ENCODE peak calls at places on chromosomes 5 and 9, in five cellular contexts. U is tibial artery, H is endothelial cell, F is GM06990, O is cardiac fibroblast. Z is an unnamed sample.

GRCh38 chr9:37381094-37381741 is 41.3 kb upstream of the GRHPR start:
- DNase-seq in U (no peak), H (no peak), O (no peak), F (no peak), Z (no peak)

GRCh38 chr5:20554001-20554400 is 566.0 kb upstream of the CDH18 start:
- DNase-seq in O (peak), U (no peak), H (no peak), F (no peak), Z (no peak)

GRCh38 chr9:113868501-113868900 is 7.6 kb upstream of the ZNF618 start:
- DNase-seq in H (no peak), U (no peak), F (no peak), O (no peak), Z (no peak)

GRCh38 chr5:153267506-153267905 is 223.0 kb upstream of the GRIA1 start:
- DNase-seq in U (no peak), O (peak), H (no peak), F (no peak), Z (no peak)

GRCh38 chr9:88660611-88661010 is 125.6 kb downstream of the NXNL2 start:
- DNase-seq in U (no peak), H (peak), O (peak), F (no peak), Z (no peak)

GRCh38 chr9:93801581-93802284 is 153.4 kb downstream of the BARX1 start:
- DNase-seq in U (no peak), F (no peak), H (no peak), O (no peak), Z (no peak)

GRCh38 chr5:122844136-122844915 is 1.1 kb upstream of the SNX24 start:
- DNase-seq in F (no peak), H (peak), O (peak), U (no peak), Z (no peak)

GRCh38 chr5:58491216-58491892 is at the start of gene GAPT:
- DNase-seq in O (no peak), H (no peak), U (no peak), F (peak), Z (no peak)

GRCh38 chr5:74055446-74056097 is 429.6 kb downstream of the ARHGEF28 start:
- DNase-seq in H (no peak), F (no peak), U (no peak), O (no peak), Z (no peak)

GRCh38 chr9:128724744-128725211 is 851 bp upstream of the ZDHHC12 start:
- DNase-seq in O (peak), H (peak), U (peak), F (peak), Z (no peak)

GRCh38 chr5:142104491-142104890 is 4.1 kb upstream of the NDFIP1 start:
- DNase-seq in U (no peak), F (no peak), H (no peak), O (no peak), Z (no peak)

GRCh38 chr9:121439711-121440110 is 59.9 kb downstream of the GGTA1 start:
- DNase-seq in U (no peak), H (no peak), O (peak), F (no peak), Z (no peak)

GRCh38 chr5:106875591-106876297 is 795.0 kb downstream of the EFNA5 start:
- DNase-seq in O (peak), H (peak), F (peak), U (no peak), Z (no peak)

GRCh38 chr5:178058321-178059012 is 54.9 kb upstream of the N4BP3 start:
- DNase-seq in O (no peak), H (no peak), U (no peak), F (no peak), Z (no peak)

GRCh38 chr9:93086445-93087224 is 9.4 kb upstream of the CARD19 start:
- DNase-seq in U (peak), H (no peak), O (no peak), F (no peak), Z (peak)

GRCh38 chr9:14314424-14314928 is 535 bp upstream of the NFIB start:
- DNase-seq in F (no peak), O (peak), U (peak), H (peak), Z (no peak)

GRCh38 chr5:3601929-3602712 is 6.5 kb downstream of the IRX1 start:
- DNase-seq in U (no peak), H (no peak), F (no peak), O (no peak), Z (no peak)

GRCh38 chr9:132412089-132412488 is 2.1 kb downstream of the CFAP77 start:
- DNase-seq in O (peak), H (peak), U (no peak), F (no peak), Z (no peak)

GRCh38 chr5:33933723-33934544 is 2.3 kb upstream of the RXFP3 start:
- DNase-seq in F (peak), U (no peak), H (no peak), O (peak), Z (no peak)

GRCh38 chr5:147560982-147561381 is 51.1 kb upstream of the DPYSL3 start:
- DNase-seq in H (no peak), F (no peak), O (no peak), U (no peak), Z (no peak)

GRCh38 chr5:169103586-169104174 is 197.3 kb downstream of the SLIT3 start:
- DNase-seq in U (no peak), H (no peak), F (no peak), O (no peak), Z (no peak)

GRCh38 chr5:8993031-8993430 is 552.8 kb downstream of the SEMA5A start:
- DNase-seq in H (no peak), O (peak), U (no peak), F (no peak), Z (no peak)

GRCh38 chr9:128946945-128947422 is 419 bp downstream of the DOLK start:
- DNase-seq in H (peak), O (peak), U (no peak), F (no peak), Z (no peak)

GRCh38 chr5:64518784-64519183 is 13.0 kb downstream of the RGS7BP start:
- DNase-seq in F (no peak), H (no peak), O (no peak), U (no peak), Z (no peak)

GRCh38 chr9:6212722-6213375 is 2.8 kb upstream of the IL33 start:
- DNase-seq in H (no peak), O (peak), U (no peak), F (no peak), Z (no peak)

GRCh38 chr9:113973963-113974413 is 97.9 kb downstream of the ZNF618 start:
- DNase-seq in F (no peak), U (no peak), O (peak), H (no peak), Z (no peak)

GRCh38 chr5:156327306-156327705 is 342 bp downstream of the SGCD start:
- DNase-seq in U (no peak), H (no peak), F (no peak), O (no peak), Z (no peak)

GRCh38 chr9:122988141-122988540 is 45.3 kb upstream of the GPR21 start:
- DNase-seq in F (no peak), U (no peak), O (no peak), H (no peak), Z (no peak)

GRCh38 chr9:120510816-120511215 is 69.2 kb downstream of the CDK5RAP2 start:
- DNase-seq in H (no peak), F (no peak), O (no peak), U (no peak), Z (no peak)

GRCh38 chr9:20473566-20474116 is 148.7 kb downstream of the MLLT3 start:
- DNase-seq in F (no peak), O (peak), U (no peak), H (no peak), Z (no peak)

GRCh38 chr5:34826347-34826746 is 12.6 kb upstream of the TTC23L start:
- DNase-seq in H (no peak), U (no peak), F (no peak), O (no peak), Z (no peak)

GRCh38 chr9:82593436-82593835 is 469.5 kb downstream of the RASEF start:
- DNase-seq in O (no peak), F (no peak), H (no peak), U (no peak), Z (no peak)

GRCh38 chr5:137310051-137310730 is 188.9 kb downstream of the SPOCK1 start:
- DNase-seq in H (no peak), O (peak), F (no peak), U (no peak), Z (peak)

GRCh38 chr9:116549061-116549664 is 137.9 kb upstream of the TRIM32 start:
- DNase-seq in H (peak), O (peak), F (no peak), U (peak), Z (no peak)

GRCh38 chr5:130479045-130479804 is 575.0 kb downstream of the CHSY3 start:
- DNase-seq in U (no peak), H (no peak), O (no peak), F (no peak), Z (no peak)

GRCh38 chr5:105544300-105544699 is 1981.7 kb upstream of the NUDT12 start:
- DNase-seq in H (no peak), O (no peak), U (no peak), F (no peak), Z (no peak)

GRCh38 chr5:93296338-93296737 is 284.7 kb downstream of the NR2F1-AS1 start:
- DNase-seq in F (peak), H (no peak), U (no peak), O (peak), Z (no peak)

GRCh38 chr9:114250235-114250568 is 72.7 kb upstream of the ORM1 start:
- DNase-seq in F (no peak), H (no peak), U (peak), O (peak), Z (no peak)

DNA sequence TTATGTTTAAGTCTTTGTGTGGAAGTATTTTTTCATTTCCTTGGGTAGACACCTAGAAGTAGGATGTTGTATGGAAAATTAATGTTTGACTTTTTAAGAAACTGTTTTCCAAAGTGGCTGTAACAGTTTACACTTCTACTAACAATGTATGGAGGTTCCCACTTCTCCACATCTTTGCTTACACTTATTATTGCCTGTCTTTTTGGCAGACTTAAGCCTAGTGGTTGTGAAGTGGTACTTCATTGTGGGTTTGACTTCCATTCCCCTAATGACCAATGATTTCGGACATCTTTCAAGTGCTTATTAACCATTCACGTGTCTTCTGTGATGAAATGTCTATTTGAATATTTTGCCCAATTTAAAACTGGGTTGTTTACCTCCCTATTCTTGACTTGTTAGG is 91.5 kb upstream of the CDKN2B start:
- DNase-seq in H (no peak), O (peak), F (no peak), U (no peak), Z (no peak)
- TF ChIP-seq CTCF in H (peak), O (peak), F (peak), U (no peak), Z (no peak)

GRCh38 chr9:104808030-104808614 is 44.2 kb downstream of the NIPSNAP3B start:
- DNase-seq in U (no peak), H (no peak), O (peak), F (no peak), Z (no peak)
- TF ChIP-seq CTCF in U (peak), H (no peak), O (peak), F (no peak), Z (peak)

GRCh38 chr9:104177003-104177611 is 83.0 kb downstream of the SMC2 start:
- DNase-seq in H (no peak), F (no peak), U (no peak), O (peak), Z (no peak)
- TF ChIP-seq CTCF in H (peak), F (peak), U (peak), O (peak), Z (peak)

DNA sequence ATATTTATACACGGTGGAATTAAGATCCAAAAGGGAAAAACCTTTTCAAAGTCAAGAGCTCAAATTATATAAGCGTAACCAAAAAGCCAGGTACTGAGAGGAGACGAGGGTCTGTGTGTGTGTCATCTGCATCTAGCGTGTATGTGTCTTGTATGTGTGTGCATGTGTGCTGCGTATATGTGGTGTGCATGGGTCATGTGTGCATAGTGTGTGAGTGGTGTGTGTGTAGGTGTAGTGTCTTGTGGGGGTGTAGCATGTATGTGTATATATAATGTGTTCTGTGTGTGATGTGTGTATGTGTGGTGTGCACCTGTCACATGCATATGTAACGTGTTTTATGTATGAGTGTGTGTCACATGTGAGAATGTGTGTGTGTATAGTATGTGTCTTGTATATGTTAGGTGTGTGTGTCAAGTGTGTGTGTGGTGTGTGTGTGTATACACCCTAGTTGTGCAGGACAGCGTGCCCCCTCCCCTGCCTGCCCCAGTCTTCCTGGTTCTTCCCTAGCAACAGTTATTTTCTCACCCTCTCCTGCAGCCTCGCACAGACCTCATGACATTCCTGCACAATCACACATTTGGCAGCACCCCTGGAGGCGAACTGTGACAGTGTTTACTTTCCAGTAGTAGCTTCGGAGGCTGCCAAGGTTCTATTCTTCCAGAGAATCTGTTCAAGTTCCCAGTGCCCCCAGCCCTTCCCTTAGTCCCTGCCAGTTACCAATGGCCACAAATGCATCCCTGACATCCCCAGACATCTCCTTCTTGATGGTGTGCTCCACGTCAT is 27.1 kb upstream of the TNIP1 start:
- DNase-seq in F (no peak), O (peak), U (peak), H (no peak), Z (no peak)
- TF ChIP-seq CTCF in F (no peak), O (no peak), U (no peak), H (no peak), Z (no peak)